ENCODE peak calls at places on chromosomes 13 and 19, in eight cellular contexts. W is astrocyte of the cerebellum, Y is heart left ventricle, I is upper lobe of right lung, E is K562, Q is fibroblast of lung, H is B cell, G is endothelial cell. U is an unnamed sample.

GRCh38 chr13:37701306-37701705 is 102.7 kb upstream of the POSTN start:
- DNase-seq in W (no peak), Y (no peak), I (no peak), E (no peak), Q (peak; percentile 81), H (no peak), G (no peak), U (peak; percentile 42)

GRCh38 chr13:97544041-97544765 is 110.2 kb downstream of the RAP2A start:
- DNase-seq in W (no peak), Y (no peak), I (no peak), E (no peak), Q (peak; percentile 89), H (no peak), G (no peak), U (no peak)

GRCh38 chr13:41064493-41064892 is 3.2 kb downstream of the WBP4 start:
- DNase-seq in W (peak; percentile 47), Y (no peak), I (no peak), E (no peak), Q (peak; percentile 75), H (no peak), G (no peak), U (peak; percentile 86)

GRCh38 chr13:99434258-99434788 is 66.9 kb upstream of the TM9SF2 start:
- DNase-seq in W (no peak), Y (no peak), I (no peak), E (peak; percentile 68), Q (no peak), H (peak; percentile 64), G (no peak), U (no peak)

GRCh38 chr13:56736966-56737365 is 403.8 kb upstream of the PRR20A start:
- DNase-seq in W (no peak), Y (no peak), I (no peak), E (no peak), Q (no peak), H (no peak), G (no peak), U (no peak)

GRCh38 chr13:99399623-99399974 is 92.4 kb upstream of the GPR183 start:
- DNase-seq in W (no peak), Y (no peak), I (no peak), E (no peak), Q (no peak), H (no peak), G (no peak), U (no peak)

GRCh38 chr19:51473009-51473707 is 5.2 kb upstream of the CEACAM18 start:
- DNase-seq in W (peak; percentile 12), Y (peak; percentile 77), I (no peak), E (peak; percentile 74), Q (peak; percentile 60), H (peak; percentile 85), G (peak; percentile 84), U (peak; percentile 58)

GRCh38 chr13:44439615-44440014 is 66.0 kb downstream of the SERP2 start:
- DNase-seq in W (no peak), Y (no peak), I (no peak), E (no peak), Q (no peak), H (no peak), G (no peak), U (no peak)

GRCh38 chr19:33040994-33041827 is 23.5 kb downstream of the RHPN2 start:
- DNase-seq in W (peak; percentile 19), Y (no peak), I (no peak), E (no peak), Q (no peak), H (no peak), G (no peak), U (no peak)

GRCh38 chr19:49851456-49852259 is 699 bp downstream of the PTOV1 start:
- DNase-seq in W (no peak), Y (peak; percentile 58), I (no peak), E (peak; percentile 89), Q (no peak), H (no peak), G (peak; percentile 53), U (no peak)

GRCh38 chr19:18379803-18380747 is 5.9 kb upstream of the GDF15 start:
- DNase-seq in W (peak; percentile 73), Y (peak; percentile 92), I (peak; percentile 88), E (peak; percentile 45), Q (peak; percentile 91), H (no peak), G (no peak), U (peak; percentile 88)

GRCh38 chr19:53864308-53864836 is 3.3 kb upstream of the MYADM start:
- DNase-seq in W (no peak), Y (no peak), I (no peak), E (peak; percentile 1), Q (no peak), H (no peak), G (no peak), U (no peak)

GRCh38 chr19:29193116-29193515 is 19.8 kb downstream of the UQCRFS1 start:
- DNase-seq in W (no peak), Y (no peak), I (no peak), E (no peak), Q (no peak), H (no peak), G (no peak), U (no peak)

GRCh38 chr19:10419646-10420443 is 493 bp upstream of the PDE4A start:
- DNase-seq in W (no peak), Y (no peak), I (no peak), E (peak; percentile 93), Q (peak; percentile 50), H (no peak), G (peak; percentile 26), U (peak; percentile 66)

GRCh38 chr19:13830761-13831481 is 35.7 kb downstream of the ZSWIM4 start:
- DNase-seq in W (no peak), Y (no peak), I (no peak), E (no peak), Q (no peak), H (no peak), G (no peak), U (peak; percentile 66)

GRCh38 chr13:39895254-39895653 is 239.8 kb downstream of the COG6 start:
- DNase-seq in W (no peak), Y (no peak), I (no peak), E (no peak), Q (no peak), H (no peak), G (peak; percentile 14), U (no peak)

GRCh38 chr13:40599146-40599545 is 67.3 kb downstream of the FOXO1 start:
- DNase-seq in W (no peak), Y (no peak), I (no peak), E (no peak), Q (no peak), H (no peak), G (no peak), U (no peak)

GRCh38 chr13:111423168-111423785 is 102.8 kb downstream of the TEX29 start:
- DNase-seq in W (no peak), Y (no peak), I (no peak), E (no peak), Q (no peak), H (no peak), G (no peak), U (no peak)

GRCh38 chr13:51590966-51591627 is 6.8 kb downstream of the WDFY2 start:
- DNase-seq in W (no peak), Y (no peak), I (no peak), E (peak; percentile 11), Q (peak; percentile 90), H (no peak), G (no peak), U (peak; percentile 99)

DNA sequence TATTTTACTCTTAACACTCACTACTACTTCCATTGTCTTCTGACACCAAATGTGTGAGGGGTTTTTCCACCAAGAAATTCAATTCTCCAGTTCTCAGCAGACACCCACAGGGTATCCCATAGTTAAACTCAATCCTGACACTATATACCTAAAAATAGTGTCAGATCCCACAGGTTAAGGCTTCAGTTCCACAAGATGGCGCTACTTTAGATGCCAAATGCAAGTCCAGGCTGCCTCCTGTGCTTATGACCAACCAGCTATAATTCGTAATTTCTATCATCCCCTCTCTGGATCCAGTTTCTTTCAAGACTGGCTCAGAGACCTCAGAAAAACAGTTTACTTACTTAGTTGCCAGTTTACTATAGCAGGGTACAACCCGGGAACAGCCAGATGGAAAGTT is 1146.2 kb upstream of the SPRY2 start:
- DNase-seq in W (peak; percentile 0), Y (no peak), I (no peak), E (no peak), Q (no peak), H (no peak), G (peak; percentile 53), U (no peak)
- TF ChIP-seq CTCF in W (peak; percentile 43), Y (no peak), I (no peak), E (no peak), Q (peak; percentile 6), H (no peak), G (peak; percentile 55), U (no peak)

DNA sequence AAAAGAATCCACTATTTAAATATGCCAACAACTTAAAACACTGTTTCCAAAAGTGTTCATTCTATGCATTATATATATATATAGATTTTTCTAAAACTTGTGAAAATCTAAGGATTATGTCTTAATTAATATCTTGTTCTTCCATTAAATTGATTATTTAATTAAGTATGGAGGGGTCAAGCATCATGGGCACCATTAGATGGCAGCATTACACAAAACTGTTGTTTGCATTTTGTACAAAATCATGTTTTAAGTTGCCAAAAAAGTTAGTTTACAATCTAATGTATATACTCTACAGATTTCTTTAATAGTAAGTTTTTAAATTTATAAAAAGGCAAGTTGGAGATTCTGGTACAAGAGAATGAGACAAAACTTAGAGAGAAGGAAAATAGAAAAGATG is 213.2 kb upstream of the EDNRB start:
- DNase-seq in W (no peak), Y (no peak), I (no peak), E (no peak), Q (peak; percentile 32), H (no peak), G (no peak), U (no peak)
- TF ChIP-seq CTCF in W (peak; percentile 39), Y (no peak), I (no peak), E (no peak), Q (peak; percentile 45), H (no peak), G (peak; percentile 43), U (peak; percentile 76)

GRCh38 chr19:39037194-39037593 is 4.8 kb upstream of the FBXO27 start:
- DNase-seq in W (no peak), Y (no peak), I (no peak), E (no peak), Q (no peak), H (no peak), G (no peak), U (no peak)

GRCh38 chr19:39032164-39032918 is at the start of gene FBXO27:
- DNase-seq in W (no peak), Y (peak; percentile 50), I (peak; percentile 72), E (peak; percentile 68), Q (no peak), H (no peak), G (peak; percentile 15), U (no peak)

GRCh38 chr19:39038098-39038497 is 5.7 kb upstream of the FBXO27 start:
- DNase-seq in W (no peak), Y (no peak), I (peak; percentile 68), E (peak; percentile 77), Q (peak; percentile 43), H (no peak), G (peak; percentile 41), U (peak; percentile 32)
- TF ChIP-seq CTCF in W (no peak), Y (no peak), I (peak; percentile 18), E (peak; percentile 70), Q (peak; percentile 26), H (no peak), G (no peak), U (no peak)

DNA sequence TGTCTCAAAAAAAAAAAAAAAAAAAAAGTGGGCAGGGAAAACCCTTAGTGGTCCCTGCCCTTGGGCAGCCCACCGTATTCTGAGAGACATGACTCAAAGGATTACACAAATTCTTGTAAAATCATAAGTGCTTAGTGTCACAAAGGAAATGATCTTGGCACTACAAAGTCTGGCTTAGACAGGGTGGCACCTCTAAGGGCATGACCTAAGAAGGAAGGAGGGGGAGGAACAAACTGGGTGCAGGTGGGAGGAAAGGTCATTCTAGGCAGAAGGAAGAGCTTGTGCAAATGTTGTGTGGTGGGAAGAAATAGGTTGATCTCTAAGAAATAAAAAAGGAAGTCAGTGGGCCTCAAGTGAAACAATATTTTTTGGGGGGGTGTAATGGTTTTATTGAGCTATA is 10.4 kb downstream of the PNPLA6 start:
- DNase-seq in W (no peak), Y (no peak), I (no peak), E (no peak), Q (no peak), H (no peak), G (no peak), U (no peak)
- TF ChIP-seq CTCF in W (no peak), Y (no peak), I (no peak), E (no peak), Q (no peak), H (no peak), G (no peak), U (no peak)

U was measured in HFFc6.